ENCODE peak calls at places on chromosomes 13 and 19, in seven cellular contexts. O, Y, A, L, Z, W and V are unnamed samples.

GRCh38 chr19:46748325-46749109 is 2.3 kb upstream of the STRN4 start:
- DNase-seq in O (peak), Y (peak), A (no peak), L (no peak), Z (peak), W (peak), V (peak)

GRCh38 chr13:113837554-113838355 is 26.1 kb downstream of the GAS6 start:
- DNase-seq in O (peak), Y (no peak), A (no peak), L (peak), Z (peak), W (peak), V (peak)

GRCh38 chr13:23833733-23834611 is 55.2 kb downstream of the MIPEP start:
- DNase-seq in O (no peak), Y (no peak), A (no peak), L (no peak), Z (no peak), W (no peak), V (no peak)

GRCh38 chr13:33105387-33106005 is 89.3 kb downstream of the KL start:
- DNase-seq in O (no peak), Y (no peak), A (no peak), L (no peak), Z (no peak), W (no peak), V (no peak)

GRCh38 chr13:98571955-98572662 is 4.8 kb downstream of the STK24 start:
- DNase-seq in O (no peak), Y (no peak), A (no peak), L (no peak), Z (peak), W (peak), V (no peak)

GRCh38 chr19:49801966-49802661 is 11.0 kb downstream of the FUZ start:
- DNase-seq in O (no peak), Y (peak), A (no peak), L (no peak), Z (peak), W (no peak), V (peak)

GRCh38 chr13:68056816-68057710 is 826.9 kb upstream of the PCDH9 start:
- DNase-seq in O (no peak), Y (no peak), A (no peak), L (no peak), Z (no peak), W (peak), V (peak)

GRCh38 chr19:35513231-35513974 is at the start of gene DMKN:
- DNase-seq in O (peak), Y (no peak), A (no peak), L (peak), Z (no peak), W (peak), V (no peak)

GRCh38 chr13:105847532-105848295 is 687.7 kb downstream of the EFNB2 start:
- DNase-seq in O (no peak), Y (no peak), A (no peak), L (no peak), Z (peak), W (no peak), V (peak)

GRCh38 chr13:50735071-50735470 is 108.4 kb downstream of the DLEU7 start:
- DNase-seq in O (no peak), Y (no peak), A (no peak), L (no peak), Z (no peak), W (no peak), V (no peak)

GRCh38 chr13:73715114-73715909 is 418.9 kb downstream of the KLF12 start:
- DNase-seq in O (no peak), Y (no peak), A (peak), L (no peak), Z (no peak), W (no peak), V (no peak)

GRCh38 chr19:10214784-10215183 is 16.3 kb downstream of the S1PR2 start:
- DNase-seq in O (no peak), Y (no peak), A (no peak), L (no peak), Z (no peak), W (no peak), V (no peak)

GRCh38 chr19:18322318-18322758 is 538 bp downstream of the LSM4 start:
- DNase-seq in O (peak), Y (no peak), A (no peak), L (no peak), Z (peak), W (peak), V (peak)

GRCh38 chr19:31553844-31554215 is 204.6 kb upstream of the TSHZ3 start:
- DNase-seq in O (no peak), Y (no peak), A (no peak), L (no peak), Z (no peak), W (no peak), V (no peak)

GRCh38 chr13:52738719-52739467 is 727 bp downstream of the CNMD start:
- DNase-seq in O (peak), Y (peak), A (no peak), L (no peak), Z (no peak), W (no peak), V (no peak)

GRCh38 chr19:55369651-55370304 is 485 bp downstream of the IL11 start:
- DNase-seq in O (peak), Y (peak), A (no peak), L (no peak), Z (peak), W (no peak), V (peak)

GRCh38 chr13:96020155-96020575 is 33.0 kb downstream of the UGGT2 start:
- DNase-seq in O (peak), Y (no peak), A (peak), L (peak), Z (peak), W (peak), V (peak)

GRCh38 chr13:95603887-95604533 is 40.5 kb downstream of the DZIP1 start:
- DNase-seq in O (no peak), Y (no peak), A (no peak), L (no peak), Z (no peak), W (peak), V (peak)

GRCh38 chr19:21694171-21694906 is 73.0 kb downstream of the ZNF100 start:
- DNase-seq in O (peak), Y (no peak), A (no peak), L (no peak), Z (no peak), W (no peak), V (no peak)

GRCh38 chr13:37442996-37443395 is 155.6 kb downstream of the POSTN start:
- DNase-seq in O (no peak), Y (no peak), A (no peak), L (no peak), Z (no peak), W (no peak), V (no peak)

GRCh38 chr19:14979498-14980255 is at the start of gene SLC1A6:
- DNase-seq in O (no peak), Y (peak), A (no peak), L (no peak), Z (peak), W (no peak), V (no peak)

GRCh38 chr19:7718668-7719067 is 13.2 kb downstream of the CLEC4G start:
- DNase-seq in O (no peak), Y (no peak), A (no peak), L (no peak), Z (no peak), W (no peak), V (no peak)

GRCh38 chr13:43232866-43233265 is 209.5 kb downstream of the DNAJC15 start:
- DNase-seq in O (no peak), Y (no peak), A (no peak), L (no peak), Z (no peak), W (no peak), V (no peak)

GRCh38 chr13:71513414-71514063 is 353.5 kb downstream of the DACH1 start:
- DNase-seq in O (no peak), Y (no peak), A (no peak), L (no peak), Z (no peak), W (no peak), V (no peak)

GRCh38 chr19:45575216-45575615 is 9.4 kb downstream of the OPA3 start:
- DNase-seq in O (no peak), Y (no peak), A (no peak), L (no peak), Z (no peak), W (no peak), V (no peak)

GRCh38 chr19:290539-291521 is at the start of gene PLPP2:
- DNase-seq in O (peak), Y (peak), A (no peak), L (no peak), Z (peak), W (no peak), V (no peak)

GRCh38 chr19:1657632-1658445 is 5.4 kb upstream of the TCF3 start:
- DNase-seq in O (no peak), Y (no peak), A (no peak), L (no peak), Z (no peak), W (no peak), V (peak)

GRCh38 chr19:16226878-16227836 is 29.4 kb downstream of the AP1M1 start:
- DNase-seq in O (no peak), Y (no peak), A (no peak), L (no peak), Z (peak), W (no peak), V (no peak)

GRCh38 chr13:68713394-68713793 is 1394.2 kb upstream of the ATXN8OS start:
- DNase-seq in O (no peak), Y (no peak), A (no peak), L (no peak), Z (no peak), W (no peak), V (no peak)

GRCh38 chr13:59064042-59064441 is 1099.7 kb downstream of the DIAPH3 start:
- DNase-seq in O (no peak), Y (no peak), A (no peak), L (no peak), Z (no peak), W (no peak), V (no peak)

GRCh38 chr19:31139871-31140505 is 209.2 kb downstream of the TSHZ3 start:
- DNase-seq in O (no peak), Y (no peak), A (no peak), L (no peak), Z (no peak), W (no peak), V (no peak)

GRCh38 chr13:67278230-67278629 is 48.1 kb upstream of the PCDH9 start:
- DNase-seq in O (no peak), Y (no peak), A (no peak), L (no peak), Z (no peak), W (no peak), V (no peak)

GRCh38 chr13:58876473-58876872 is 1244.9 kb downstream of the PCDH17 start:
- DNase-seq in O (no peak), Y (no peak), A (no peak), L (no peak), Z (no peak), W (no peak), V (no peak)

GRCh38 chr13:111630411-111630810 is 310.0 kb downstream of the TEX29 start:
- DNase-seq in O (no peak), Y (peak), A (no peak), L (no peak), Z (no peak), W (no peak), V (no peak)

GRCh38 chr13:111629457-111629856 is 309.0 kb downstream of the TEX29 start:
- DNase-seq in O (no peak), Y (no peak), A (no peak), L (no peak), Z (no peak), W (no peak), V (no peak)

GRCh38 chr13:111627596-111627995 is 307.2 kb downstream of the TEX29 start:
- DNase-seq in O (no peak), Y (peak), A (no peak), L (no peak), Z (no peak), W (no peak), V (no peak)

GRCh38 chr13:111629016-111629415 is 308.6 kb downstream of the TEX29 start:
- DNase-seq in O (no peak), Y (peak), A (no peak), L (no peak), Z (no peak), W (no peak), V (no peak)

DNA sequence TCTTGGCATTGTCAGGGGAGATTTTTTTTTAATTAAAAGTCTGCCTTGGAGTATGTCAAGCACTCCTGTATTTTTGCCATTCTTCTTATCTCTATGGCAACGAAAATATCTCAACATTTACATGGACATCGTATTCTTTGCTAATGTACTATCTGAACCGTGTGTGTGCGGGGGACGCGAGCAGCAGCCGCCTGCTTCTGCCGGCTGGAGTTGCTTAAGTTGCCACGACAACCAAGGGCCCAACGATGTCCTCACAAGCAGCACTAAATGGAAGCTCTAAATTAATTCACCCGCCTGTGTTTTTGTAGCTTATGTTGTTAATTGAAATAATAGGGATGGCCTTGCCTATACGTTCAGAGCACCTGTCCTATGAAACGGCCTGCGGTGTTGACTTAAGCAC is 309.5 kb downstream of the TEX29 start:
- DNase-seq in O (no peak), Y (no peak), A (no peak), L (no peak), Z (no peak), W (no peak), V (no peak)
- TF ChIP-seq JUND in O (no peak), Y (no peak), A (no peak), L (no peak), Z (no peak), W (no peak), V (no peak)

GRCh38 chr13:100203696-100204367 is 114.9 kb downstream of the PCCA start:
- DNase-seq in O (no peak), Y (no peak), A (no peak), L (no peak), Z (no peak), W (no peak), V (no peak)
- TF ChIP-seq JUND in O (no peak), Y (no peak), A (no peak), L (no peak), Z (peak), W (no peak), V (no peak)

GRCh38 chr13:110055089-110055488 is 251.9 kb downstream of the COL4A1 start:
- DNase-seq in O (no peak), Y (no peak), A (no peak), L (no peak), Z (no peak), W (no peak), V (no peak)
- TF ChIP-seq JUND in O (no peak), Y (no peak), A (no peak), L (no peak), Z (no peak), W (no peak), V (no peak)

GRCh38 chr19:3268763-3269162 is 44.3 kb downstream of the CELF5 start:
- DNase-seq in O (no peak), Y (no peak), A (no peak), L (no peak), Z (no peak), W (no peak), V (no peak)

GRCh38 chr19:3265432-3265831 is 41.0 kb downstream of the CELF5 start:
- DNase-seq in O (no peak), Y (no peak), A (no peak), L (no peak), Z (no peak), W (no peak), V (no peak)

GRCh38 chr19:3268326-3268725 is 43.9 kb downstream of the CELF5 start:
- DNase-seq in O (no peak), Y (no peak), A (no peak), L (no peak), Z (no peak), W (no peak), V (no peak)

GRCh38 chr19:3266092-3266693 is 41.7 kb downstream of the CELF5 start:
- DNase-seq in O (no peak), Y (no peak), A (no peak), L (no peak), Z (no peak), W (no peak), V (no peak)

GRCh38 chr19:3266792-3267469 is 42.5 kb downstream of the CELF5 start:
- DNase-seq in O (no peak), Y (no peak), A (no peak), L (no peak), Z (no peak), W (no peak), V (no peak)
- TF ChIP-seq JUND in O (no peak), Y (no peak), A (no peak), L (no peak), Z (no peak), W (no peak), V (no peak)

GRCh38 chr19:13301627-13302334 is 151.6 kb downstream of the IER2 start:
- DNase-seq in O (no peak), Y (no peak), A (no peak), L (no peak), Z (no peak), W (no peak), V (no peak)
- TF ChIP-seq JUND in O (no peak), Y (no peak), A (no peak), L (no peak), Z (no peak), W (no peak), V (no peak)

GRCh38 chr13:99972190-99972731 is 694 bp upstream of the ZIC5 start:
- DNase-seq in O (no peak), Y (no peak), A (no peak), L (no peak), Z (peak), W (no peak), V (no peak)
- TF ChIP-seq JUND in O (no peak), Y (no peak), A (no peak), L (no peak), Z (no peak), W (no peak), V (no peak)

GRCh38 chr13:22061806-22062391 is 391.0 kb downstream of the FGF9 start:
- DNase-seq in O (no peak), Y (no peak), A (peak), L (no peak), Z (no peak), W (no peak), V (no peak)

GRCh38 chr13:22062478-22063205 is 391.8 kb downstream of the FGF9 start:
- DNase-seq in O (no peak), Y (no peak), A (no peak), L (no peak), Z (no peak), W (no peak), V (no peak)

GRCh38 chr13:22063416-22064124 is 392.7 kb downstream of the FGF9 start:
- DNase-seq in O (no peak), Y (no peak), A (no peak), L (no peak), Z (no peak), W (no peak), V (no peak)

GRCh38 chr13:22060187-22060586 is 389.3 kb downstream of the FGF9 start:
- DNase-seq in O (no peak), Y (no peak), A (no peak), L (no peak), Z (no peak), W (no peak), V (no peak)

DNA sequence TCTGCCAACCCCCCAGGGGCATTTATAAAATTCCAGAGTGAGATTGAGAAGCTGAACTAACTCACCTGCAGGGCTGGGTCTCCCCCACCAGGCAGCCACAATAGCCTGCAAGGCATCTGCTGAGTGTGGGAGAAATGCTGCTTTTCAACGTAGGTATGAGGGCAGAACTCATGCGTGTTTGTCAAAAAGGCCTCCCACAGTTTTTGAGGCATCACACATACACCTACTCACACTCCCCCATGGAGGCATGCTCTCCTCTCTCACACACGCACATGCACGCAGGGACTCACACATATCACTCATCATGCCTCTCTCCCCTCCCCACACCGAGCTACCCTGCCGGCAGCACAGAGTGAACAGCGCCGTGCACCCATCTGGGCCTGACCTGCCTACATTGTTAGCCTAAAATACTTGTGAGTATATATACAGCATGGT is 390.5 kb downstream of the FGF9 start:
- DNase-seq in O (no peak), Y (no peak), A (peak), L (no peak), Z (no peak), W (no peak), V (no peak)
- TF ChIP-seq JUND in O (no peak), Y (no peak), A (no peak), L (no peak), Z (no peak), W (no peak), V (no peak)

DNA sequence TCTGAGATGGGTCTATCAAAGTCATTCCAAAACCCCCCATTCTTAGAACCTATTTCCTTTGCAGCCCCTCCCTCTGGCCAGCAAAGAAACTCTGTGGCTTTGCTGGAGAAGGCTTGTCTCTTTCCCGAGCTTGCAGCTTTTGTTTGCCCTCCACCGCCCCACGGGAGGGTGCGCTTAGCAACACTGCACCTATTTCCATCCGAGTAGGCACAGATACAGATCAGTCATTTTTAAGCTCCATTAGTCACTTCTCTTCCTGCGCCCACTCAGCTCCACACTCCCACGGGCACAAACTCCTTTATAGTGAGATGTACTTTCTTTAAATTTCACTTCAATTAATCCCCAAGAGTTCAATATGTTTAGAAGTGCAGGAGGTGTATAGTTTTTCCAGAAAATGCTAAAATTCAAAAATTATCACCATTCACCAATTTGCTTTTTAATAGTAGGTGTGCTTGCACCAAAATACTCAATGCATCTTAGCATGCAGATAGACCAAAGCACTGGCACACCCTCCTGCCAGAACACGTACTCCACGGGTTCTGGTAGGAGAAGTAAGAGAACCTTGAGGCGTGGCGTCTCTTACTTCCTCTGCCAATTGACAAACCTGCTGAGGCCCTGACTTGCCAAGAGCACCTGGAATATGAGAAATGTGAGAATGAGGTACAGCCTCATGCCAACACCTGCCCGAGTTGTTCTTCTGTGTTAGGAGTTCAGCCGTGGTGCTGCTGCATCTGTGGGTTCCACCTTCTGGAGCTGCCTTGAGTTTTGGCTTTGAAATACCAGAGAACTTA is 183.7 kb downstream of the TEX29 start:
- DNase-seq in O (no peak), Y (no peak), A (no peak), L (no peak), Z (no peak), W (no peak), V (peak)
- TF ChIP-seq JUND in O (no peak), Y (no peak), A (no peak), L (no peak), Z (no peak), W (no peak), V (no peak)